ENCODE peak calls at places on chromosomes 6 and 20, in seven cellular contexts. R, O, G, J, I, Q and D are unnamed samples. For H3K36me3, the result is how much of the 10 kb centered on the place peaks cover.

GRCh38 chr6:11804135-11804534 is 25.5 kb upstream of the ADTRP start:
- DNase-seq in R (no peak), O (no peak), G (no peak), J (no peak), I (no peak), Q (no peak), D (no peak)

GRCh38 chr6:15389759-15390723 is 144.2 kb downstream of the JARID2 start:
- DNase-seq in R (no peak), O (no peak), G (no peak), J (peak), I (peak), Q (peak), D (no peak)

GRCh38 chr6:85236636-85237035 is 213.2 kb upstream of the NT5E start:
- DNase-seq in R (no peak), O (no peak), G (no peak), J (no peak), I (no peak), Q (no peak), D (no peak)

GRCh38 chr20:45791668-45792512 is at the start of the genes DNTTIP1 and WFDC3:
- DNase-seq in R (peak), O (peak), G (peak), J (peak), I (peak), Q (peak), D (peak)

GRCh38 chr20:2872304-2873009 is 824 bp upstream of the PTPRA start:
- DNase-seq in R (peak), O (peak), G (peak), J (peak), I (peak), Q (peak), D (peak)

GRCh38 chr6:151494235-151494950 is 576 bp downstream of the CCDC170 start:
- DNase-seq in R (peak), O (no peak), G (no peak), J (no peak), I (no peak), Q (peak), D (no peak)

GRCh38 chr6:33417127-33417902 is 592 bp downstream of the CUTA start:
- DNase-seq in R (no peak), O (peak), G (peak), J (peak), I (peak), Q (no peak), D (no peak)

GRCh38 chr20:45052698-45053440 is 48.1 kb downstream of the KCNS1 start:
- DNase-seq in R (no peak), O (no peak), G (no peak), J (no peak), I (no peak), Q (no peak), D (no peak)

GRCh38 chr6:132076452-132076851 is 125.3 kb upstream of the CCN2 start:
- DNase-seq in R (no peak), O (no peak), G (no peak), J (no peak), I (no peak), Q (no peak), D (no peak)

GRCh38 chr6:134426623-134427022 is 108.7 kb upstream of the SGK1 start:
- DNase-seq in R (no peak), O (no peak), G (no peak), J (no peak), I (no peak), Q (peak), D (no peak)

GRCh38 chr6:90435207-90435899 is 138.7 kb upstream of the BACH2 start:
- DNase-seq in R (no peak), O (no peak), G (no peak), J (no peak), I (no peak), Q (no peak), D (no peak)

GRCh38 chr20:53763707-53764415 is 170.2 kb upstream of the ZNF217 start:
- DNase-seq in R (no peak), O (no peak), G (no peak), J (peak), I (no peak), Q (peak), D (no peak)

GRCh38 chr6:134374486-134374885 is 56.6 kb upstream of the SGK1 start:
- DNase-seq in R (no peak), O (no peak), G (no peak), J (no peak), I (no peak), Q (no peak), D (no peak)

GRCh38 chr6:133259561-133259960 is 18.4 kb downstream of the EYA4 start:
- DNase-seq in R (no peak), O (no peak), G (no peak), J (no peak), I (no peak), Q (no peak), D (no peak)

GRCh38 chr6:52423971-52424381 is 3.8 kb downstream of the EFHC1 start:
- DNase-seq in R (no peak), O (no peak), G (no peak), J (no peak), I (no peak), Q (peak), D (peak)

GRCh38 chr20:48819813-48820648 is 7.8 kb downstream of the PREX1 start:
- DNase-seq in R (no peak), O (no peak), G (no peak), J (no peak), I (peak), Q (no peak), D (no peak)

GRCh38 chr6:44661221-44661609 is 273.7 kb downstream of the CDC5L start:
- DNase-seq in R (no peak), O (no peak), G (no peak), J (no peak), I (no peak), Q (peak), D (no peak)

GRCh38 chr6:44037847-44038542 is 89.3 kb downstream of the MRPL14 start:
- DNase-seq in R (no peak), O (peak), G (no peak), J (no peak), I (no peak), Q (no peak), D (no peak)

GRCh38 chr6:36927691-36928546 is 26.6 kb upstream of the PI16 start:
- DNase-seq in R (no peak), O (no peak), G (no peak), J (no peak), I (no peak), Q (no peak), D (peak)

GRCh38 chr6:7730852-7731251 is 5.0 kb downstream of the BMP6 start:
- DNase-seq in R (no peak), O (no peak), G (no peak), J (no peak), I (no peak), Q (peak), D (no peak)

GRCh38 chr6:84137989-84138575 is 89.4 kb downstream of the CEP162 start:
- DNase-seq in R (no peak), O (no peak), G (no peak), J (no peak), I (no peak), Q (no peak), D (no peak)

GRCh38 chr6:139853302-139853992 is 479.0 kb upstream of the CITED2 start:
- DNase-seq in R (no peak), O (no peak), G (no peak), J (no peak), I (no peak), Q (peak), D (no peak)

GRCh38 chr6:154928325-154928922 is 66.7 kb upstream of the TIAM2 start:
- DNase-seq in R (peak), O (no peak), G (no peak), J (peak), I (peak), Q (peak), D (peak)

GRCh38 chr6:14193524-14193923 is 76.0 kb downstream of the CD83 start:
- DNase-seq in R (no peak), O (no peak), G (no peak), J (no peak), I (no peak), Q (no peak), D (no peak)

GRCh38 chr6:16318953-16319720 is 80.8 kb downstream of the GMPR start:
- DNase-seq in R (no peak), O (no peak), G (no peak), J (no peak), I (no peak), Q (no peak), D (no peak)

GRCh38 chr20:44785768-44786167 is 24.6 kb downstream of the RIMS4 start:
- DNase-seq in R (no peak), O (no peak), G (no peak), J (no peak), I (no peak), Q (no peak), D (no peak)

GRCh38 chr6:108947114-108947854 is 99.1 kb downstream of the ARMC2 start:
- DNase-seq in R (no peak), O (no peak), G (no peak), J (no peak), I (no peak), Q (no peak), D (no peak)

GRCh38 chr6:122381494-122382083 is 17.9 kb upstream of the HSF2 start:
- DNase-seq in R (peak), O (no peak), G (no peak), J (peak), I (peak), Q (peak), D (no peak)

GRCh38 chr6:113449051-113449450 is 408.1 kb upstream of the MARCKS start:
- DNase-seq in R (no peak), O (no peak), G (no peak), J (no peak), I (no peak), Q (no peak), D (no peak)

GRCh38 chr6:100892693-100893092 is 11.6 kb upstream of the ASCC3 start:
- DNase-seq in R (no peak), O (no peak), G (peak), J (no peak), I (no peak), Q (no peak), D (no peak)

GRCh38 chr6:135181333-135182119 is 418 bp downstream of the MYB start:
- DNase-seq in R (no peak), O (peak), G (peak), J (peak), I (no peak), Q (no peak), D (no peak)

GRCh38 chr6:142433419-142433818 is 131.6 kb downstream of the ADGRG6 start:
- DNase-seq in R (no peak), O (no peak), G (no peak), J (no peak), I (no peak), Q (no peak), D (no peak)

DNA sequence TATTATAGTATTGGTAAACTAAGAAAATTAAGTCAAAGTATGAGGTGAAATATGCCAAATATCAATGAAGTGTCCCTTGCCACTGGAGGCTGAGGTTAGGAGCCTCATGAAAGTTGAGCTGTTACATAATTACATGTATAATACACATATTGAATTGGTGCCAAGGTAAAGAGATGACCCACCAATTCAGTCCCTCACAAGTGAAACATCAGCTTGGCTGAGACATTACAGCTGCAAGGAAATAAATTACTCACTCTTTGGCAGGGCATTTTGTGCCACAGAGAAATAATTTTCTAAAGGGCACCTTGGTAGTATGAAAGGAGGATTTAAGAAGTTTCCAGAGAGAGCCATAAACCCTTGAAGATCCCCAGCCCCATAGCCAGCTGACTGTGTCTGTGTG is 127.4 kb downstream of the ADGRG6 start:
- DNase-seq in R (no peak), O (no peak), G (no peak), J (no peak), I (no peak), Q (no peak), D (no peak)
- H3K4me3 ChIP-seq in R (no peak), O (no peak), G (no peak), J (no peak), I (no peak), Q (no peak), D (no peak)

DNA sequence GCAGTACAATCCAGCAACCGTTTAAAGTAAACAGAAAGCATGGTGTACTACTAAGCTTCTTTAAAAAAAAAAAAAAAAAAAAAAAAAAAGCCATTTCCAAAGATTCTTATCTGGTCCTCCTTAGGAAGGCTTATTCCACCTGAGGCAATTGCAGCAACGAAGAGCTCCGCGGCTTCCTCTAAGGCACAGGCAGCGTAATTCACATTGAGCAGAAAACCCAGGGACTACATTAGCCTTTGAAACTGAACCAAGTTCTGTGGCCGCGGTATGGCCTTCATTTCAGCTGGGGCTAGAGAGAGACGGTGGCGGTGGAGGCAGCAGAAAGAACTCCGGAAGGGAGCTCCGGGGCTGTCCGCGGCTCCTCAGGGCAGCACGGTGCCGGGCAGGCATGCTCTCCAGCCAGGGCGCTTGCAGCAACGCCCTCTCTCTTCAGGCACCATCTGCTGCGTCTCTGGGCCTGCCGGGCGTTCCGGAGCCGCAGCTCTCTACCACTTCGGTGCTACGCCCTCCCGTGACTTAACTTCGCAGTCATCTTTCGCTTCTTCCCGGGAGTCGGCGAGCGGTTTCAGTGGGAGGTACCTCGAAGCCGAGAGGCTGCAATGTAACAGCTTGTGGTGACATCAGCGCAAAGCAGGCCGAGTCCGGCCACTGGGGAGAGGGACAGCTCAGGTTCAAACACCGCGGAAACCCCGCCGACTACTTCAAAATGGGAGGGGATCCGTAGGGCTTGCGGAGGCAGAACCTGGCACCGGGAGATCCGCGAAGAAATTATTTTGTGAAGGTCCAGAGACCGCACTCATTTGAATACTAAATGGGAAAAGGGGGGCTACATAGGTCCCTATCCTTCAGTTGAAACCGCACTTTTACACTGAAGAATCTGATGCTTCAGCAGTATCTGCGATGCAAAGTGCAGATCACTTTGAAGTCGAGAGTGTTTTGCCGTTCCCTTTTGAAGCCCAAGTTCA is 100.0 kb downstream of the DST start:
- DNase-seq in R (peak), O (peak), G (peak), J (peak), I (peak), Q (peak), D (peak)
- TF ChIP-seq CTCF in R (peak), O (peak), G (no peak), J (peak), I (no peak), Q (peak), D (peak)

GRCh38 chr20:17657079-17657825 is 24.8 kb downstream of the RRBP1 start:
- DNase-seq in R (peak), O (peak), G (no peak), J (no peak), I (no peak), Q (no peak), D (no peak)
- H3K36me3 ChIP-seq in R (under half), O (under half), G (under half), J (under half), I (under half), Q (half or more), D (under half)

GRCh38 chr20:13586133-13586532 is 52.6 kb downstream of the TASP1 start:
- DNase-seq in R (no peak), O (no peak), G (no peak), J (no peak), I (no peak), Q (no peak), D (no peak)

GRCh38 chr20:13581451-13581850 is 57.3 kb downstream of the TASP1 start:
- DNase-seq in R (no peak), O (no peak), G (no peak), J (peak), I (no peak), Q (no peak), D (no peak)

DNA sequence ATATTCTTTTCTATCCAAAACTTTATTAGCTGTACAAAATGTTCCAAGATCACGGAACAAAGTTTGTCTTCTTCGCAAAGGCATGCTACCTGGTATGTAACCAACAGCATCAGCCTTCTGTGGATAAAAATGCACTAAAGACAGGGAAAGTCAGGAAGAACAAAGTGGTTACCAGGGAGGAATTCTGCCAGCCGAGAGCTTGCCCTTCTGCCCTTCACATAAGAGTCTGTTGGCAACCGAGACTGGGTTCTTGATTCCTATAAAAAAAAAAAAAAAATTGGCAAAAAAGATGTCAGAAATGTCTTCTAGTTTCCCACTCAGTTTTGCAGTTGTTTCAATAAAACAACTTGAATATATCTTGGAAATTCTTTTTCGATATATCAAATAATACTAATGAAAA is 58.0 kb downstream of the TASP1 start:
- DNase-seq in R (no peak), O (no peak), G (no peak), J (no peak), I (no peak), Q (no peak), D (no peak)
- H3K4me3 ChIP-seq in R (no peak), O (no peak), G (no peak), J (no peak), I (no peak), Q (no peak), D (no peak)

GRCh38 chr6:77812304-77812703 is 159.5 kb downstream of the MEI4 start:
- DNase-seq in R (no peak), O (no peak), G (no peak), J (no peak), I (no peak), Q (no peak), D (no peak)
- TF ChIP-seq CTCF in R (no peak), O (no peak), G (no peak), J (no peak), I (no peak), Q (no peak), D (no peak)

DNA sequence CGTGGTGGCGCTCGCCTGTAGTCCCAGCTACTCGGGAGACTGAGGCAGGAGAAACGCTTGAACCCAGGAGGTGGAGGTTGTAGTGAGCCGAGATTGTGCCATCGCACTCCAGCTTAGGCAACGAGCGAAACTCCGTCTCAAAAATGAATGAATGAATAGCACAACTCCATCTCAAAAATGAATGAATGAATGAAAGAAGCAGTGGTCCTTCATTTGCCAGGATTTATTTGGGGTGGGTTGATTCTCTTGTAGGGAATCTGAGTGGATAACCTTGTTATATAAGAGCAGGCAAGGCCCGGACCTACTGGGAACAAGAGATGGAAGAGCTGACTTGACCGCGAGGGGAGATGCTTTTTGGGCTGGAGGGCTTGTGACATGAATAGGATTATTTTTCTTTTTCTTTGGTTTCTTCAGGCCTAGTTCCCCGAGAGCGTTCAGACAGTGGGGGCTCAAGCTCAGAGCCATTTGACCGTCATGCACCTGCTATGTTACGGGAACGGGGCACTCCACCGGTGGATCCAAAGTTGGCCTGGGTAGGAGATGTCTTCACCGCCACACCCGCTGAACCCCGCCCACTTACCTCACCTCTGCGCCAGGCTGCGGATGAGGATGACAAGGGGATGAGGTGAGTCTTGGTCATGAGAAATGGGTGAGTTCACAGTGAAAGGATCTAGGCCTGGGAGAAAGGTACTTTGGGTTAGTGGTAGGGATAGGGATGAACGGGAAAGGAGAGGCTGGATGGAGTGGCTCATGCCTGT is 9.8 kb downstream of the PRRC2A start:
- DNase-seq in R (no peak), O (no peak), G (no peak), J (no peak), I (no peak), Q (no peak), D (no peak)
- H3K36me3 ChIP-seq in R (under half), O (half or more), G (half or more), J (half or more), I (half or more), Q (half or more), D (half or more)

GRCh38 chr6:20092071-20092566 is 120.2 kb downstream of the MBOAT1 start:
- DNase-seq in R (no peak), O (no peak), G (no peak), J (peak), I (no peak), Q (peak), D (no peak)
- H3K4me3 ChIP-seq in R (no peak), O (no peak), G (no peak), J (no peak), I (no peak), Q (no peak), D (no peak)